ENCODE peak calls at places on chromosome 10, in five cellular contexts. G is fibroblast of the aortic adventitia, A is heart right ventricle, S is tibial artery, Q is upper lobe of right lung. H is an unnamed sample.

GRCh38 chr10:29849434-29849833 is 210.0 kb downstream of the JCAD start:
- DNase-seq in G (peak), A (no peak), S (no peak), Q (no peak), H (peak)

GRCh38 chr10:86170255-86171153 is 196.1 kb downstream of the GRID1 start:
- DNase-seq in G (no peak), A (no peak), S (peak), Q (peak), H (no peak)

GRCh38 chr10:28263136-28263857 is 39.6 kb downstream of the MPP7 start:
- DNase-seq in G (no peak), A (no peak), S (no peak), Q (peak), H (no peak)

GRCh38 chr10:120810298-120810697 is 40.9 kb upstream of the WDR11 start:
- DNase-seq in G (no peak), A (no peak), S (no peak), Q (no peak), H (no peak)

GRCh38 chr10:97705006-97705670 is 8.4 kb upstream of the MARVELD1 start:
- DNase-seq in G (no peak), A (no peak), S (no peak), Q (no peak), H (no peak)

GRCh38 chr10:78178940-78179339 is 145.3 kb downstream of the RPS24 start:
- DNase-seq in G (peak), A (no peak), S (no peak), Q (peak), H (peak)

GRCh38 chr10:114642729-114643128 is 15.3 kb downstream of the ABLIM1 start:
- DNase-seq in G (no peak), A (no peak), S (no peak), Q (no peak), H (no peak)

GRCh38 chr10:110615057-110615630 is 29.0 kb upstream of the RBM20 start:
- DNase-seq in G (no peak), A (no peak), S (no peak), Q (no peak), H (no peak)

GRCh38 chr10:21364196-21365114 is 161.0 kb downstream of the SKIDA1 start:
- DNase-seq in G (peak), A (peak), S (no peak), Q (no peak), H (peak)

GRCh38 chr10:91220954-91221696 is 662 bp downstream of the PCGF5 start:
- DNase-seq in G (peak), A (no peak), S (no peak), Q (no peak), H (no peak)

GRCh38 chr10:26441491-26442214 is 3.5 kb downstream of the APBB1IP start:
- DNase-seq in G (peak), A (no peak), S (no peak), Q (no peak), H (no peak)

GRCh38 chr10:112519129-112519761 is 72.2 kb downstream of the VTI1A start:
- DNase-seq in G (no peak), A (no peak), S (no peak), Q (no peak), H (no peak)

GRCh38 chr10:117617664-117618063 is 75.1 kb downstream of the EMX2 start:
- DNase-seq in G (no peak), A (no peak), S (no peak), Q (no peak), H (no peak)
- TF ChIP-seq CTCF in G (no peak), A (no peak), S (no peak), Q (no peak), H (no peak)

GRCh38 chr10:101485207-101485606 is 102.8 kb downstream of the POLL start:
- DNase-seq in G (no peak), A (no peak), S (no peak), Q (no peak), H (no peak)
- H3K4me3 ChIP-seq in G (no peak), A (no peak), S (no peak), Q (no peak), H (no peak)

DNA sequence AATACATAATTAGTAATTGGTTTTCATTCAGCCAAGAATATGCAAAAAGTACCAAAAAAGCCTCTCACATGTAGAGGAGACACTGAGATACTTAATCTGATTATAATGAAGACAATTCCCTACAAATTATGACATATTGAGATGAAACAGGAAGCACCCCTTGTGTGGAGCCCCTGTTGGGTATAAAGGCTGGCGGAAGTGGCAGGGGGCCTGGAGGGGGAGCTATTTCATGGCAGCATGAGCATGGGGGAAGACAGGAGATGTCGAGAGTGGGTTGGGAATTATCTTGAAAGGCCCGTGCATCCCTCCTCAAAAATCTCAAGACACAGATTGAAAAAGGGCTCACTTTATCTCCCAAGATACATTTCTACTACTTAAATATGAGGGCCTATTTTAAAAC is 96.9 kb downstream of the PIP4K2A start:
- DNase-seq in G (no peak), A (no peak), S (no peak), Q (no peak), H (no peak)
- TF ChIP-seq CTCF in G (no peak), A (peak), S (no peak), Q (no peak), H (no peak)

GRCh38 chr10:46330881-46331280 is 44.1 kb downstream of the ANTXRL start:
- DNase-seq in G (no peak), A (no peak), S (no peak), Q (no peak), H (no peak)
- H3K4me3 ChIP-seq in G (no peak), A (no peak), S (no peak), Q (no peak), H (no peak)

H was measured in fibroblast of pulmonary artery.